ENCODE peak calls at places on chromosomes 11 and 22, in five cellular contexts. One of them, this sample, is unnamed.

GRCh38 chr11:44189986-44190882 is 94.8 kb downstream of the EXT2 start:
- DNase-seq in RWPE1: no peak
- DNase-seq in HCT116: no peak
- DNase-seq in fibroblast of lung: no peak
- DNase-seq in lower leg skin: no peak
- DNase-seq in this sample: no peak

GRCh38 chr11:82814379-82814778 is 80.7 kb upstream of the FAM181B start:
- DNase-seq in RWPE1: no peak
- DNase-seq in HCT116: no peak
- DNase-seq in fibroblast of lung: no peak
- DNase-seq in lower leg skin: no peak
- DNase-seq in this sample: no peak

GRCh38 chr11:69301491-69302401 is 7.8 kb downstream of the MYEOV start:
- DNase-seq in RWPE1: peak; percentile 89
- DNase-seq in HCT116: peak; percentile 95
- DNase-seq in fibroblast of lung: peak; percentile 91
- DNase-seq in lower leg skin: no peak
- DNase-seq in this sample: no peak

GRCh38 chr22:23613193-23613973 is 18.7 kb downstream of the DRICH1 start:
- DNase-seq in RWPE1: no peak
- DNase-seq in HCT116: no peak
- DNase-seq in fibroblast of lung: peak; percentile 14
- DNase-seq in lower leg skin: peak; percentile 29
- DNase-seq in this sample: no peak

GRCh38 chr22:34709641-34710040 is 356.3 kb upstream of the ISX start:
- DNase-seq in RWPE1: no peak
- DNase-seq in HCT116: no peak
- DNase-seq in fibroblast of lung: no peak
- DNase-seq in lower leg skin: no peak
- DNase-seq in this sample: no peak

GRCh38 chr11:665707-666281 is 28.7 kb downstream of the DRD4 start:
- DNase-seq in RWPE1: no peak
- DNase-seq in HCT116: no peak
- DNase-seq in fibroblast of lung: peak; percentile 10
- DNase-seq in lower leg skin: no peak
- DNase-seq in this sample: no peak

GRCh38 chr11:79321282-79321681 is 119.5 kb downstream of the TENM4 start:
- DNase-seq in RWPE1: no peak
- DNase-seq in HCT116: no peak
- DNase-seq in fibroblast of lung: peak; percentile 21
- DNase-seq in lower leg skin: no peak
- DNase-seq in this sample: no peak

GRCh38 chr11:61682093-61682732 is 2.0 kb downstream of the DAGLA start:
- DNase-seq in RWPE1: no peak
- DNase-seq in HCT116: no peak
- DNase-seq in fibroblast of lung: peak; percentile 40
- DNase-seq in lower leg skin: no peak
- DNase-seq in this sample: no peak

GRCh38 chr11:5288108-5288911 is 13.4 kb downstream of the OR51B4 start:
- DNase-seq in RWPE1: no peak
- DNase-seq in HCT116: no peak
- DNase-seq in fibroblast of lung: peak; percentile 39
- DNase-seq in lower leg skin: no peak
- DNase-seq in this sample: no peak

GRCh38 chr11:33701302-33701701 is 676 bp upstream of the C11orf91 start:
- DNase-seq in RWPE1: no peak
- DNase-seq in HCT116: no peak
- DNase-seq in fibroblast of lung: peak; percentile 74
- DNase-seq in lower leg skin: no peak
- DNase-seq in this sample: no peak

GRCh38 chr22:21632237-21632895 is at the start of gene CCDC116:
- DNase-seq in RWPE1: no peak
- DNase-seq in HCT116: no peak
- DNase-seq in fibroblast of lung: no peak
- DNase-seq in lower leg skin: no peak
- DNase-seq in this sample: no peak

GRCh38 chr11:118265954-118266353 is 1.9 kb upstream of the MPZL2 start:
- DNase-seq in RWPE1: no peak
- DNase-seq in HCT116: no peak
- DNase-seq in fibroblast of lung: no peak
- DNase-seq in lower leg skin: no peak
- DNase-seq in this sample: no peak

GRCh38 chr11:69448471-69449284 is 32.8 kb upstream of the LINC01488 start:
- DNase-seq in RWPE1: no peak
- DNase-seq in HCT116: no peak
- DNase-seq in fibroblast of lung: no peak
- DNase-seq in lower leg skin: no peak
- DNase-seq in this sample: no peak

GRCh38 chr11:70556884-70557741 is 158.8 kb downstream of the CTTN start:
- DNase-seq in RWPE1: no peak
- DNase-seq in HCT116: peak; percentile 89
- DNase-seq in fibroblast of lung: peak; percentile 75
- DNase-seq in lower leg skin: no peak
- DNase-seq in this sample: no peak

GRCh38 chr11:118909619-118910308 is 16.0 kb downstream of the BCL9L start:
- DNase-seq in RWPE1: no peak
- DNase-seq in HCT116: no peak
- DNase-seq in fibroblast of lung: no peak
- DNase-seq in lower leg skin: no peak
- DNase-seq in this sample: no peak

GRCh38 chr22:20783844-20784723 is 10.2 kb downstream of the SERPIND1 start:
- DNase-seq in RWPE1: peak; percentile 17
- DNase-seq in HCT116: peak; percentile 34
- DNase-seq in fibroblast of lung: peak; percentile 64
- DNase-seq in lower leg skin: no peak
- DNase-seq in this sample: no peak

GRCh38 chr11:8615633-8616032 is 21.6 kb upstream of the STK33 start:
- DNase-seq in RWPE1: no peak
- DNase-seq in HCT116: no peak
- DNase-seq in fibroblast of lung: no peak
- DNase-seq in lower leg skin: no peak
- DNase-seq in this sample: no peak

GRCh38 chr11:92576315-92576714 is 351.7 kb downstream of the FAT3 start:
- DNase-seq in RWPE1: no peak
- DNase-seq in HCT116: no peak
- DNase-seq in fibroblast of lung: no peak
- DNase-seq in lower leg skin: no peak
- DNase-seq in this sample: no peak

GRCh38 chr11:10750838-10751580 is at the start of gene CTR9:
- DNase-seq in RWPE1: peak; percentile 88
- DNase-seq in HCT116: peak; percentile 83
- DNase-seq in fibroblast of lung: peak; percentile 90
- DNase-seq in lower leg skin: peak; percentile 98
- DNase-seq in this sample: peak; percentile 93
- TF ChIP-seq CTCF in RWPE1: peak; percentile 50
- TF ChIP-seq CTCF in HCT116: no peak
- TF ChIP-seq CTCF in fibroblast of lung: peak; percentile 34
- TF ChIP-seq CTCF in lower leg skin: no peak
- TF ChIP-seq CTCF in this sample: no peak

GRCh38 chr11:3936517-3936916 is 81.1 kb downstream of the STIM1 start:
- DNase-seq in RWPE1: no peak
- DNase-seq in HCT116: no peak
- DNase-seq in fibroblast of lung: no peak
- DNase-seq in lower leg skin: no peak
- DNase-seq in this sample: no peak

GRCh38 chr11:3929689-3930088 is 74.2 kb downstream of the STIM1 start:
- DNase-seq in RWPE1: no peak
- DNase-seq in HCT116: no peak
- DNase-seq in fibroblast of lung: no peak
- DNase-seq in lower leg skin: no peak
- DNase-seq in this sample: no peak

GRCh38 chr11:3934658-3935057 is 79.2 kb downstream of the STIM1 start:
- DNase-seq in RWPE1: no peak
- DNase-seq in HCT116: no peak
- DNase-seq in fibroblast of lung: no peak
- DNase-seq in lower leg skin: no peak
- DNase-seq in this sample: no peak

GRCh38 chr11:3932698-3933097 is 77.2 kb downstream of the STIM1 start:
- DNase-seq in RWPE1: no peak
- DNase-seq in HCT116: no peak
- DNase-seq in fibroblast of lung: no peak
- DNase-seq in lower leg skin: no peak
- DNase-seq in this sample: no peak

DNA sequence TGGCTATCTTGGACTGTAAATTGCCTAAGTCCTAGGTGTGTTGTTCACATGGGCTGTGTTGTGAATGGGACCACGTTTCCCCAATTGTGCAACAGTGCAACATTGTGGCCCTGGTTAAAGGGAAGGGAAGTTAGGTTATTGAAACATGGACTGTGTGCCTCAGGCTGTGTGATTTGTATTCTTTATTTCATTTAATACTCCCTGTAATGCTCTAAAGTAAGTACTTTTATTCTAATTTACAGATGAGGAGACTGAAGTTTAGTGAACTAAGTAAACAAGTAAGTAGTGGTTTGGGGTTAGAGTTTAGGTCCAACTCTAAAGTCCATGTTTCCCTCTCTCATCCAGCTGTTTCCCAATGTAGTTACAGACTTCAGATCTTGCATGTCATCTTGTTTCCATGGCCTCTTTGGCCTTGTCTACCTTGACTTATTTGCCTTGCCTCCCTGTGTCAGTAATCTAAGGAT is 77.7 kb downstream of the STIM1 start:
- DNase-seq in RWPE1: no peak
- DNase-seq in HCT116: no peak
- DNase-seq in fibroblast of lung: no peak
- DNase-seq in lower leg skin: no peak
- DNase-seq in this sample: no peak
- TF ChIP-seq CTCF in RWPE1: no peak
- TF ChIP-seq CTCF in HCT116: no peak
- TF ChIP-seq CTCF in fibroblast of lung: no peak
- TF ChIP-seq CTCF in lower leg skin: no peak
- TF ChIP-seq CTCF in this sample: no peak

GRCh38 chr11:65516135-65516968 is 8.5 kb upstream of the SCYL1 start:
- DNase-seq in RWPE1: no peak
- DNase-seq in HCT116: no peak
- DNase-seq in fibroblast of lung: no peak
- DNase-seq in lower leg skin: no peak
- DNase-seq in this sample: no peak
- TF ChIP-seq CTCF in RWPE1: no peak
- TF ChIP-seq CTCF in HCT116: no peak
- TF ChIP-seq CTCF in fibroblast of lung: no peak
- TF ChIP-seq CTCF in lower leg skin: no peak
- TF ChIP-seq CTCF in this sample: no peak

GRCh38 chr22:36860017-36860416 is 789 bp upstream of the NCF4 start:
- DNase-seq in RWPE1: peak; percentile 36
- DNase-seq in HCT116: no peak
- DNase-seq in fibroblast of lung: no peak
- DNase-seq in lower leg skin: no peak
- DNase-seq in this sample: no peak
- TF ChIP-seq CTCF in RWPE1: no peak
- TF ChIP-seq CTCF in HCT116: no peak
- TF ChIP-seq CTCF in fibroblast of lung: peak; percentile 4
- TF ChIP-seq CTCF in lower leg skin: no peak
- TF ChIP-seq CTCF in this sample: no peak

GRCh38 chr11:29449280-29450074 is 567.4 kb downstream of the KCNA4 start:
- DNase-seq in RWPE1: no peak
- DNase-seq in HCT116: no peak
- DNase-seq in fibroblast of lung: peak; percentile 43
- DNase-seq in lower leg skin: no peak
- DNase-seq in this sample: no peak

GRCh38 chr11:29446132-29446531 is 570.7 kb downstream of the KCNA4 start:
- DNase-seq in RWPE1: no peak
- DNase-seq in HCT116: no peak
- DNase-seq in fibroblast of lung: no peak
- DNase-seq in lower leg skin: no peak
- DNase-seq in this sample: no peak

GRCh38 chr11:29452131-29452530 is 564.7 kb downstream of the KCNA4 start:
- DNase-seq in RWPE1: no peak
- DNase-seq in HCT116: no peak
- DNase-seq in fibroblast of lung: peak; percentile 82
- DNase-seq in lower leg skin: no peak
- DNase-seq in this sample: no peak

GRCh38 chr11:29447821-29448220 is 569.0 kb downstream of the KCNA4 start:
- DNase-seq in RWPE1: no peak
- DNase-seq in HCT116: no peak
- DNase-seq in fibroblast of lung: no peak
- DNase-seq in lower leg skin: no peak
- DNase-seq in this sample: no peak

GRCh38 chr11:29448246-29448877 is 568.5 kb downstream of the KCNA4 start:
- DNase-seq in RWPE1: peak; percentile 34
- DNase-seq in HCT116: peak; percentile 2
- DNase-seq in fibroblast of lung: peak; percentile 18
- DNase-seq in lower leg skin: no peak
- DNase-seq in this sample: no peak
- TF ChIP-seq CTCF in RWPE1: peak; percentile 50
- TF ChIP-seq CTCF in HCT116: no peak
- TF ChIP-seq CTCF in fibroblast of lung: peak; percentile 38
- TF ChIP-seq CTCF in lower leg skin: no peak
- TF ChIP-seq CTCF in this sample: peak; percentile 63

DNA sequence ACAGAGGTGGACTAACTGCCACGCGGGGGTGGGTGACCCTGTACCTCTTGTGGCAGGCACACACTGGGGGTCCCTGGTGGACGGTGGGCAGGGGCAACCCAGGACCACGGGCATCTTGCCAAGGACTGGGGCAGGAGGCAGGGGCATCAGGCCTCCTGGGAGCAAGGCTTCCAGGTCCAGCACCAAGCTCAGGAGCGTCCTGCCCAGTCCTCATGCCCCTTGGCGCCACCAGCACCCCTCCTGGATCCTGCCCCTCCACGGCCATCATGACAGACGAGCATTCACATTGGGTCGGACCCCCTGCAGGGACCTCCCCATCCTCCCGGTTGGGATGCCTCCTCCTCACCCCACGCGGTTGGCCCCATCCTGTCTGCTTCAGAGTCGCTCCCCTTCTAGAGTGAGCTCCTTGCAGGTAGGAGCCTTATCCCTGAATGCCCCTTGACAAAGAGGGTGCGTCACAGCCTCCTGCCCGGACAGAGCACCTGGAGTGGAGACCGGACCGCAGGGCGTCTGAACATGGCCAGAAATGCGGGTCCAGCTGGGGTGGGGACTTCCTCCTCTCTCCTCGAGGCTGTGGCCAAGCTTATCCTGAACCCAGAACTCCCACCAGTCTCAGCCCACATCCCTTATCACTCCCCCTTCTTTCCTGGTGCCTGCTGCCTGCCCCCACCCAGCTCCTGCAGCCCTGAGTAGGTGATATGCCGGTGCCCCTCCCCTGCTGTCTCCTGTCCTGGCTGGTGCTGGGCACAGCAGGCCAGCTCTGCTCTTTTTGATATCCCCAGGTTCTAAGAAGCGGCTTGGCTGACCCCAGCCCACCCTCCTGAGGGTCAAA is 40.3 kb downstream of the IGF2 start:
- DNase-seq in RWPE1: no peak
- DNase-seq in HCT116: no peak
- DNase-seq in fibroblast of lung: no peak
- DNase-seq in lower leg skin: no peak
- DNase-seq in this sample: no peak
- TF ChIP-seq CTCF in RWPE1: no peak
- TF ChIP-seq CTCF in HCT116: no peak
- TF ChIP-seq CTCF in fibroblast of lung: no peak
- TF ChIP-seq CTCF in lower leg skin: no peak
- TF ChIP-seq CTCF in this sample: no peak